ENCODE peak calls at places on chromosome 13, in four cellular contexts. One of them, this sample, is unnamed.

GRCh38 chr13:22883262-22883840 is 297.4 kb upstream of the SGCG start:
- DNase-seq in HL-60: no peak
- DNase-seq in GM12878: peak
- DNase-seq in K562: no peak
- DNase-seq in this sample: no peak

GRCh38 chr13:80871481-80871880 is 530.6 kb upstream of the SPRY2 start:
- DNase-seq in HL-60: no peak
- DNase-seq in GM12878: no peak
- DNase-seq in K562: no peak
- DNase-seq in this sample: no peak

GRCh38 chr13:98416408-98416807 is 160.5 kb downstream of the STK24 start:
- DNase-seq in HL-60: no peak
- DNase-seq in GM12878: no peak
- DNase-seq in K562: no peak
- DNase-seq in this sample: no peak

GRCh38 chr13:52399037-52399436 is 6.9 kb downstream of the THSD1 start:
- DNase-seq in HL-60: no peak
- DNase-seq in GM12878: no peak
- DNase-seq in K562: no peak
- DNase-seq in this sample: no peak

GRCh38 chr13:26973946-26974345 is 197.7 kb downstream of the USP12 start:
- DNase-seq in HL-60: no peak
- DNase-seq in GM12878: no peak
- DNase-seq in K562: no peak
- DNase-seq in this sample: no peak

GRCh38 chr13:100088648-100089601 is at the start of gene PCCA:
- DNase-seq in HL-60: no peak
- DNase-seq in GM12878: peak
- DNase-seq in K562: peak
- DNase-seq in this sample: peak

GRCh38 chr13:24005711-24006281 is 108.5 kb upstream of the C1QTNF9B start:
- DNase-seq in HL-60: no peak
- DNase-seq in GM12878: peak
- DNase-seq in K562: no peak
- DNase-seq in this sample: no peak

GRCh38 chr13:48576448-48576993 is 43.6 kb upstream of the RCBTB2 start:
- DNase-seq in HL-60: no peak
- DNase-seq in GM12878: no peak
- DNase-seq in K562: no peak
- DNase-seq in this sample: no peak

GRCh38 chr13:105969761-105970160 is 565.7 kb downstream of the EFNB2 start:
- DNase-seq in HL-60: no peak
- DNase-seq in GM12878: no peak
- DNase-seq in K562: no peak
- DNase-seq in this sample: no peak

GRCh38 chr13:99390601-99391000 is 83.4 kb upstream of the GPR183 start:
- DNase-seq in HL-60: no peak
- DNase-seq in GM12878: no peak
- DNase-seq in K562: no peak
- DNase-seq in this sample: no peak

GRCh38 chr13:35470671-35471465 is 5.6 kb downstream of the MAB21L1 start:
- DNase-seq in HL-60: no peak
- DNase-seq in GM12878: no peak
- DNase-seq in K562: no peak
- DNase-seq in this sample: no peak

GRCh38 chr13:34458756-34459462 is 483.2 kb upstream of the NBEA start:
- DNase-seq in HL-60: no peak
- DNase-seq in GM12878: no peak
- DNase-seq in K562: no peak
- DNase-seq in this sample: no peak

GRCh38 chr13:20320885-20321284 is 88.8 kb upstream of the GJB6 start:
- DNase-seq in HL-60: no peak
- DNase-seq in GM12878: no peak
- DNase-seq in K562: no peak
- DNase-seq in this sample: no peak
- TF ChIP-seq POLR2AphosphoS5 in HL-60: no peak
- TF ChIP-seq POLR2AphosphoS5 in GM12878: no peak
- TF ChIP-seq POLR2AphosphoS5 in K562: no peak
- TF ChIP-seq POLR2AphosphoS5 in this sample: no peak

DNA sequence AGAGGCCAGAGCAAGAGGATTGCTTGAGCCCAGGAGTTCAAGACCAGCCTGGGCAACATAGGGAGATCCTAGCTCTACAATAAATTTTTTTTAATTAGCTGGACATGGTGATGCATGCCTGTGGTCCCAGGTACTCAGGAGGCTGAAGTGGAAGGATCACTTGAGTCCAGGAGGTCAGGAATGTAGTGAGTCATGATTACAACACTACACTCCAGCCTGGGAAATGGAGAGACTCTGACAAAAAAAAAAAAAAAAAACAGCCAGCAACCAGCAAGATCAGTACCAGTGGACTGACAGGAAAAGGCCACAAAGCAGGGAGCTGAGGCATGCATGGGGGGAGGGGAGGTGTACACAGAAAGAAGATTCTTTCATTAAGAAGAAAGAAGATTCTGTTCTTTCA is 52.7 kb upstream of the RFXAP start:
- DNase-seq in HL-60: no peak
- DNase-seq in GM12878: no peak
- DNase-seq in K562: no peak
- DNase-seq in this sample: no peak
- TF ChIP-seq SPI1 in HL-60: no peak
- TF ChIP-seq SPI1 in GM12878: no peak
- TF ChIP-seq SPI1 in K562: no peak
- TF ChIP-seq SPI1 in this sample: no peak

GRCh38 chr13:20174656-20175405 is 14.0 kb upstream of the GJA3 start:
- DNase-seq in HL-60: peak
- DNase-seq in GM12878: peak
- DNase-seq in K562: peak
- DNase-seq in this sample: peak
- TF ChIP-seq POLR2AphosphoS5 in HL-60: no peak
- TF ChIP-seq POLR2AphosphoS5 in GM12878: no peak
- TF ChIP-seq POLR2AphosphoS5 in K562: no peak
- TF ChIP-seq POLR2AphosphoS5 in this sample: no peak

GRCh38 chr13:64180756-64181155 is 2765.1 kb upstream of the PCDH20 start:
- DNase-seq in HL-60: no peak
- DNase-seq in GM12878: no peak
- DNase-seq in K562: no peak
- DNase-seq in this sample: no peak

GRCh38 chr13:64186503-64186902 is 2770.9 kb upstream of the PCDH20 start:
- DNase-seq in HL-60: no peak
- DNase-seq in GM12878: no peak
- DNase-seq in K562: no peak
- DNase-seq in this sample: no peak
- TF ChIP-seq SPI1 in HL-60: no peak
- TF ChIP-seq SPI1 in GM12878: no peak
- TF ChIP-seq SPI1 in K562: no peak
- TF ChIP-seq SPI1 in this sample: no peak

GRCh38 chr13:42615691-42616090 is 41.7 kb downstream of the TNFSF11 start:
- DNase-seq in HL-60: no peak
- DNase-seq in GM12878: no peak
- DNase-seq in K562: no peak
- DNase-seq in this sample: no peak
- TF ChIP-seq POLR2AphosphoS5 in HL-60: no peak
- TF ChIP-seq POLR2AphosphoS5 in GM12878: no peak
- TF ChIP-seq POLR2AphosphoS5 in K562: no peak
- TF ChIP-seq POLR2AphosphoS5 in this sample: no peak